ENCODE peak calls at places on chromosomes 3 and 15, in eight cellular contexts. F, C, G, L, N, R, A and J are unnamed samples.

GRCh38 chr3:52191663-52192062 is 6.3 kb upstream of the ALAS1 start:
- DNase-seq in F (no peak), C (no peak), G (no peak), L (no peak), N (no peak), R (no peak), A (no peak), J (no peak)

GRCh38 chr3:177827517-177828249 is 630.4 kb upstream of the TBL1XR1 start:
- DNase-seq in F (peak), C (no peak), G (no peak), L (peak), N (no peak), R (no peak), A (no peak), J (no peak)

GRCh38 chr3:157369712-157370447 is 66.8 kb upstream of the PTX3 start:
- DNase-seq in F (no peak), C (no peak), G (no peak), L (no peak), N (no peak), R (no peak), A (no peak), J (no peak)

GRCh38 chr15:27672537-27672936 is 426.6 kb downstream of the OCA2 start:
- DNase-seq in F (no peak), C (no peak), G (no peak), L (no peak), N (no peak), R (no peak), A (no peak), J (no peak)

GRCh38 chr15:91412529-91412928 is 312.5 kb downstream of the SV2B start:
- DNase-seq in F (no peak), C (no peak), G (no peak), L (no peak), N (no peak), R (no peak), A (no peak), J (no peak)

GRCh38 chr3:30135190-30135589 is 471.2 kb upstream of the TGFBR2 start:
- DNase-seq in F (no peak), C (no peak), G (no peak), L (peak), N (no peak), R (no peak), A (no peak), J (no peak)

GRCh38 chr15:78075490-78076230 is 1.9 kb downstream of the TBC1D2B start:
- DNase-seq in F (peak), C (peak), G (no peak), L (peak), N (peak), R (no peak), A (no peak), J (no peak)

GRCh38 chr3:72336821-72337479 is 511.3 kb downstream of the SHQ1 start:
- DNase-seq in F (peak), C (peak), G (no peak), L (peak), N (no peak), R (peak), A (no peak), J (no peak)

GRCh38 chr15:44092221-44092620 is 102.8 kb downstream of the FRMD5 start:
- DNase-seq in F (peak), C (no peak), G (no peak), L (peak), N (no peak), R (no peak), A (no peak), J (no peak)